ENCODE peak calls at places on chromosomes 12 and 14, in six cellular contexts. J is suprapubic skin, R is breast epithelium, O is transverse colon, F is HepG2, C is prostate gland. S is an unnamed sample.

GRCh38 chr12:122473543-122474323 is 27.0 kb downstream of the ZCCHC8 start:
- DNase-seq in J (no peak), R (peak), O (no peak), F (no peak), C (no peak), S (peak)

GRCh38 chr12:50839032-50839431 is 3.7 kb upstream of the TMPRSS12 start:
- DNase-seq in J (no peak), R (no peak), O (no peak), F (no peak), C (no peak), S (no peak)

GRCh38 chr12:33000016-33000415 is 103.4 kb upstream of the PKP2 start:
- DNase-seq in J (no peak), R (no peak), O (no peak), F (no peak), C (no peak), S (no peak)

GRCh38 chr12:52053570-52054209 is 2.4 kb downstream of the NR4A1 start:
- DNase-seq in J (no peak), R (no peak), O (peak), F (no peak), C (no peak), S (peak)

GRCh38 chr14:100586153-100586519 is 1.1 kb downstream of the BEGAIN start:
- DNase-seq in J (peak), R (no peak), O (no peak), F (no peak), C (no peak), S (no peak)

GRCh38 chr12:88336071-88336768 is 194.1 kb downstream of the TMTC3 start:
- DNase-seq in J (no peak), R (no peak), O (no peak), F (no peak), C (no peak), S (no peak)

GRCh38 chr14:81169711-81170103 is 51.1 kb downstream of the GTF2A1 start:
- DNase-seq in J (peak), R (peak), O (peak), F (no peak), C (peak), S (peak)

GRCh38 chr12:14408208-14408607 is 42.7 kb downstream of the ATF7IP start:
- DNase-seq in J (no peak), R (no peak), O (no peak), F (no peak), C (no peak), S (no peak)

GRCh38 chr12:113244015-113244983 is 23.0 kb downstream of the TPCN1 start:
- DNase-seq in J (peak), R (peak), O (peak), F (no peak), C (peak), S (peak)

GRCh38 chr12:108646597-108647190 is 13.0 kb upstream of the SELPLG start:
- DNase-seq in J (no peak), R (no peak), O (no peak), F (no peak), C (no peak), S (no peak)

GRCh38 chr12:79927772-79928474 is 7.0 kb downstream of the PPP1R12A start:
- DNase-seq in J (no peak), R (no peak), O (no peak), F (no peak), C (no peak), S (no peak)

GRCh38 chr14:55814873-55815272 is 234.9 kb downstream of the KTN1 start:
- DNase-seq in J (no peak), R (no peak), O (no peak), F (no peak), C (no peak), S (no peak)

GRCh38 chr14:105489607-105490317 is 1.3 kb upstream of the TEDC1 start:
- DNase-seq in J (peak), R (peak), O (peak), F (peak), C (peak), S (peak)

GRCh38 chr14:21041676-21042433 is at the start of gene RNASE7:
- DNase-seq in J (no peak), R (peak), O (no peak), F (no peak), C (peak), S (no peak)

GRCh38 chr14:21039059-21039422 is 3.1 kb upstream of the RNASE7 start:
- DNase-seq in J (peak), R (peak), O (peak), F (peak), C (peak), S (peak)

GRCh38 chr14:21038416-21039058 is 3.6 kb upstream of the RNASE7 start:
- DNase-seq in J (no peak), R (no peak), O (no peak), F (no peak), C (no peak), S (no peak)

GRCh38 chr14:21040370-21040925 is 1.7 kb upstream of the RNASE7 start:
- DNase-seq in J (no peak), R (no peak), O (no peak), F (no peak), C (no peak), S (no peak)

GRCh38 chr14:21039585-21040369 is 2.4 kb upstream of the RNASE7 start:
- DNase-seq in J (no peak), R (peak), O (peak), F (peak), C (peak), S (peak)
- TF ChIP-seq POLR2A in J (no peak), R (no peak), O (no peak), F (no peak), C (no peak), S (no peak)

GRCh38 chr12:124385219-124385969 is 90.5 kb downstream of the RFLNA start:
- DNase-seq in J (no peak), R (no peak), O (no peak), F (no peak), C (no peak), S (no peak)
- H3K4me3 ChIP-seq in J (no peak), R (no peak), O (no peak), F (no peak), C (no peak), S (no peak)

DNA sequence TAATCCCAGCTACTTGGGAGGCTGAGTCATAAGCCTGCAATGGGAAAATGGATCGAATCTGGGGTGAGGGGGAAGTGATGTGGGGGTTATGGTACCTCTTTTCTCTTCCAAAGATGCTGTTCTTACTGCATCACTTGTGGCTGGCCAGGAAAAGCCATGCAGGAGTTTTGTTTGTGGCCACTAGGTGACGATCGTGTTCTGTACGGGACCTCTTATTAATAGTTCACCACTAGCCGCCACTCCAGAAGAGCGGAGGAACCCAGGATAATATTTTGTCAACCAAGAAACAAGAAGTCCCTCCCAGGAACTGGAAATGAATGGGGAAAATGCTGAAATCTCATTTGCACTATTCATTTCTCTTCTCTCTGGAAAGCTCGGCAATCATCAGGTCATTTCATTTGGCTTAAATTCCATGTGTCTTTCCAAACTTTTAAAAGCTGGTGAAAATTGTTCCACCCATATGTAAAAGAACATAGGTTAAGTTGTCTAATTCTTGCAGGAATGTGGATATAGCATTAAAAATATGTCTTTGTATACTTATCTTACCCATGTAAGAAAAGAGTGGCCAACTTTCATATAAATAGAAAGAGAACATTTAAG is 8.9 kb downstream of the GPR65 start:
- DNase-seq in J (peak), R (peak), O (peak), F (peak), C (peak), S (peak)
- TF ChIP-seq POLR2AphosphoS5 in J (no peak), R (no peak), O (no peak), F (no peak), C (no peak), S (no peak)

DNA sequence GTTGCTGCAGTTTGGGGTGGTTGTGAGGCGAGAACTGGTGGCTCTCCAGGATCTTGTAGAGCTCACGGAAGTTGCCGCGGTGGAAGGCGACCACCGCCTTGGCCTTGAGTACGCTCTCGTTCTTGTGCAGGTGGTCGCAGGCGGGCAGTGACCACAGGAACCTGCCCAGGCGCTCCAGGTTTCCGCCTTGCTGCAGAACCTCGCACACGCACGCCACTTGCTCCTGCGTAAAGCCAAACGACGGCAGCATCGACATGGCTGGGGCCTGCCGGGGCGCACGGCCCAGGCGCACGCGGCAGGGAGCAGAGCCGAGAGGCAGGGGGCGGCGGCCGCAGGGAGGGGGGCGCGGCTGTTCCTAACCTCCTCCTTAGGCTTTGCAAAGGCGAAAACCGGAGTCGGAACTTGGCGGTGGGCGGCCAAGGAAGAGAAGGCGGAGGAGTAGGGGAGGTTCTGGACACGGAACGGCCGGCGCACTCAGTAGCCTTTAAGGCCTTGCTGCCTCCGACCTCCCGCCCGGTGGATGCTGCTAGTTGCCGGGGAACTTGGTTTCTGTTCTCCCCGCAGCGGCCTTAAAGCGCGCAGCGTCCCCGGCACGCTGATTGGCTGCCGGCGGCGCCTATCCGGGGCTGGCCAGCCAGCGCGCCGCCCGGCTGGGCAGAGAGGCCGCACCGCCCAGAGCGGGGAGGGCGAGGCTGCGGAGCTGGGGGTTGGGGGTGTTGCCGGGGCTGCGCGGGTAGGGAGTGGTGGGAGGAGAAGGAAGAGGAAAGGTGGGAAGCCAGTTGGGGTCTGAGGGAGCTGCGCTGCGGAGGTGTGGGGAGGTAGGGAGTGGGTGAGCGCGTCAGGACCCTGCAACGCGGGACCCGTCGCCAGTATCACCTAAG is at the start of gene SIX1:
- DNase-seq in J (no peak), R (no peak), O (peak), F (peak), C (peak), S (peak)
- TF ChIP-seq POLR2A in J (no peak), R (no peak), O (no peak), F (peak), C (peak), S (no peak)

DNA sequence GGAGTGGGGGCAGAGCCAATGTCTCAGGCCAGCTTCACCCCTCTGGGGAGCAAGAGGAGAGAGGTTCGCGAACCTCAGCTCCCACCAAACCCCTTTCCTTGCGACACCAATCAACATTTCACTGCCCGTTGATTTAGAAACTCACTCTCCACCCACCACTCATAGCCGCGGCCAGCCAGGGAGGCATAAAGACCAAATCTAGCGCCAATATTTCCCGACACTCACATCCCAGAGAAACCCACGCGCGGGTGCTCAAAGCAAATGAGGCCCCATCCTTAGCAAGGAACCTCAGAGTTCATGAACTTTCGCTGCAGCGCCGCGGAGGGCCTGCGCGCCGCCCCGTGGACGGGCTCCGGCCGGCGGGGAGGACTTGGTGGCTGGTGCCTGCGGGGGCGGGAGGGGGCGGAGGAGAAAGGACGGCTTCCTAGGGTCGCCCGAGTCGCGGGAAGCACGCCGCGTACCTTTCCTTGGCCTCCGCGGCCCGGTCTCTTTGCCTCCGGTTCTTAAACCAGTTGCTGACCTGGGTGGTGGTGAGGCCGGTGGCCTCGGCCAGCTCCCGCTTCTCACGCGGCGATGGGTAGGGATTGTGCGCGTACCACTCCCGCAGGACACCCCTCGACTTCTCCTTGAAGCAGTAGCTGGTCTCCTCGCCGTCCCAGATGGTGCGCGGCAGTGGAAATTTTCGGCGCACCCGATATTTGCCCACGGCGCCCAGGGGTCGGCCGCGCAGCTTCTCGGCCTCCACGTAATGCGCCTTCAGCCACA is 926 bp downstream of the SIX1 start:
- DNase-seq in J (no peak), R (no peak), O (no peak), F (no peak), C (no peak), S (no peak)
- H3K4me3 ChIP-seq in J (peak), R (peak), O (peak), F (peak), C (peak), S (peak)

GRCh38 chr14:72638021-72638420 is 255.9 kb downstream of the DPF3 start:
- DNase-seq in J (no peak), R (no peak), O (no peak), F (no peak), C (no peak), S (no peak)
- TF ChIP-seq POLR2AphosphoS5 in J (no peak), R (no peak), O (no peak), F (no peak), C (no peak), S (no peak)

GRCh38 chr14:30719137-30719536 is 97.0 kb downstream of the SCFD1 start:
- DNase-seq in J (no peak), R (no peak), O (no peak), F (no peak), C (no peak), S (no peak)
- TF ChIP-seq POLR2A in J (no peak), R (no peak), O (no peak), F (no peak), C (no peak), S (no peak)

GRCh38 chr12:57243521-57244305 is 7.3 kb downstream of the STAC3 start:
- DNase-seq in J (peak), R (peak), O (peak), F (peak), C (peak), S (peak)
- H3K4me3 ChIP-seq in J (peak), R (peak), O (peak), F (peak), C (peak), S (peak)